ENCODE peak calls at places on chromosomes 12 and 14, in eight cellular contexts. One of them, this sample, is unnamed.

GRCh38 chr12:120314220-120314619 is 12.1 kb downstream of the SIRT4 start:
- DNase-seq in glomerular endothelial cell: no peak
- DNase-seq in NCI-H1105: no peak
- DNase-seq in GM20000: no peak
- DNase-seq in T-helper 17 cell: no peak
- DNase-seq in left ventricle myocardium inferior: no peak
- DNase-seq in ELR: peak
- DNase-seq in GM12891: no peak
- DNase-seq in this sample: peak

GRCh38 chr14:61918998-61919397 is 156.8 kb downstream of the SNAPC1 start:
- DNase-seq in T-helper 17 cell: no peak
- DNase-seq in NCI-H1105: no peak
- DNase-seq in GM12891: no peak
- DNase-seq in GM20000: no peak
- DNase-seq in ELR: no peak
- DNase-seq in left ventricle myocardium inferior: no peak
- DNase-seq in glomerular endothelial cell: no peak
- DNase-seq in this sample: no peak

GRCh38 chr14:45679852-45680251 is 426.9 kb upstream of the MIS18BP1 start:
- DNase-seq in NCI-H1105: no peak
- DNase-seq in glomerular endothelial cell: peak
- DNase-seq in left ventricle myocardium inferior: no peak
- DNase-seq in T-helper 17 cell: no peak
- DNase-seq in GM20000: no peak
- DNase-seq in GM12891: no peak
- DNase-seq in ELR: peak
- DNase-seq in this sample: peak

GRCh38 chr12:95304673-95305198 is 87.1 kb downstream of the VEZT start:
- DNase-seq in GM20000: no peak
- DNase-seq in NCI-H1105: no peak
- DNase-seq in left ventricle myocardium inferior: no peak
- DNase-seq in GM12891: no peak
- DNase-seq in glomerular endothelial cell: no peak
- DNase-seq in ELR: peak
- DNase-seq in T-helper 17 cell: no peak
- DNase-seq in this sample: no peak

GRCh38 chr14:74515891-74516412 is 22.4 kb downstream of the ISCA2 start:
- DNase-seq in ELR: no peak
- DNase-seq in NCI-H1105: no peak
- DNase-seq in left ventricle myocardium inferior: peak
- DNase-seq in GM20000: no peak
- DNase-seq in GM12891: no peak
- DNase-seq in T-helper 17 cell: no peak
- DNase-seq in glomerular endothelial cell: no peak
- DNase-seq in this sample: no peak

GRCh38 chr14:90491221-90491867 is 94.5 kb downstream of the CALM1 start:
- DNase-seq in NCI-H1105: no peak
- DNase-seq in glomerular endothelial cell: no peak
- DNase-seq in ELR: no peak
- DNase-seq in GM12891: no peak
- DNase-seq in left ventricle myocardium inferior: peak
- DNase-seq in T-helper 17 cell: no peak
- DNase-seq in GM20000: no peak
- DNase-seq in this sample: peak

GRCh38 chr14:34324363-34324795 is 137.7 kb downstream of the SPTSSA start:
- DNase-seq in left ventricle myocardium inferior: no peak
- DNase-seq in glomerular endothelial cell: no peak
- DNase-seq in GM20000: peak
- DNase-seq in GM12891: no peak
- DNase-seq in T-helper 17 cell: no peak
- DNase-seq in ELR: peak
- DNase-seq in NCI-H1105: peak
- DNase-seq in this sample: peak

GRCh38 chr14:77979666-77980351 is 179.9 kb downstream of the ADCK1 start:
- DNase-seq in glomerular endothelial cell: no peak
- DNase-seq in NCI-H1105: no peak
- DNase-seq in T-helper 17 cell: no peak
- DNase-seq in ELR: no peak
- DNase-seq in GM12891: no peak
- DNase-seq in GM20000: no peak
- DNase-seq in left ventricle myocardium inferior: no peak
- DNase-seq in this sample: no peak

GRCh38 chr12:87112946-87113345 is 856.8 kb upstream of the MGAT4C start:
- DNase-seq in T-helper 17 cell: no peak
- DNase-seq in GM12891: no peak
- DNase-seq in left ventricle myocardium inferior: no peak
- DNase-seq in GM20000: no peak
- DNase-seq in NCI-H1105: no peak
- DNase-seq in glomerular endothelial cell: no peak
- DNase-seq in ELR: peak
- DNase-seq in this sample: no peak

This sample was measured in dermis microvascular lymphatic vessel endothelial cell.